ENCODE peak calls at places on chromosomes 12 and 14, in four cellular contexts. B is A549, M is neural progenitor cell, N is fibroblast of lung. H is an unnamed sample.

GRCh38 chr14:100219126-100219785 is 19.7 kb upstream of the YY1 start:
- DNase-seq in B (no peak), M (no peak), N (no peak), H (no peak)

GRCh38 chr14:24984846-24985589 is 64.9 kb downstream of the STXBP6 start:
- DNase-seq in B (no peak), M (no peak), N (peak; percentile 35), H (peak; percentile 19)

GRCh38 chr12:132541200-132541599 is 51.2 kb downstream of the FBRSL1 start:
- DNase-seq in B (no peak), M (no peak), N (no peak), H (no peak)

GRCh38 chr12:7144414-7145120 is 14.4 kb downstream of the CLSTN3 start:
- DNase-seq in B (peak; percentile 48), M (peak; percentile 43), N (peak; percentile 58), H (no peak)

GRCh38 chr14:84403585-84403984 is 1126.4 kb upstream of the FLRT2 start:
- DNase-seq in B (no peak), M (peak; percentile 87), N (no peak), H (no peak)

GRCh38 chr14:28242895-28243294 is 523.7 kb upstream of the FOXG1 start:
- DNase-seq in B (no peak), M (no peak), N (no peak), H (no peak)

GRCh38 chr12:78887008-78887407 is 22.4 kb downstream of the SYT1 start:
- DNase-seq in B (peak; percentile 87), M (no peak), N (peak; percentile 96), H (peak; percentile 47)

GRCh38 chr14:103008768-103009342 is 48.5 kb downstream of the CDC42BPB start:
- DNase-seq in B (no peak), M (no peak), N (no peak), H (no peak)

GRCh38 chr12:28130625-28131598 is 59.3 kb upstream of the CCDC91 start:
- DNase-seq in B (peak; percentile 91), M (no peak), N (peak; percentile 95), H (peak; percentile 58)

GRCh38 chr12:45402288-45402687 is 186.4 kb downstream of the ANO6 start:
- DNase-seq in B (no peak), M (no peak), N (peak; percentile 30), H (no peak)

GRCh38 chr14:97299661-97300060 is 502.5 kb downstream of the VRK1 start:
- DNase-seq in B (no peak), M (peak; percentile 55), N (no peak), H (no peak)

GRCh38 chr12:47020211-47020821 is 59.1 kb upstream of the PCED1B start:
- DNase-seq in B (no peak), M (no peak), N (no peak), H (no peak)

GRCh38 chr12:115872919-115873357 is 404.6 kb downstream of the MED13L start:
- DNase-seq in B (peak; percentile 41), M (no peak), N (no peak), H (peak; percentile 96)

GRCh38 chr12:62472472-62472871 is 5.8 kb downstream of the MON2 start:
- DNase-seq in B (no peak), M (peak; percentile 10), N (no peak), H (no peak)

GRCh38 chr12:105352049-105352448 is 21.6 kb downstream of the C12orf75 start:
- DNase-seq in B (no peak), M (no peak), N (no peak), H (no peak)

GRCh38 chr12:3655331-3655900 is 97.5 kb downstream of the CRACR2A start:
- DNase-seq in B (peak; percentile 19), M (peak; percentile 57), N (peak; percentile 3), H (no peak)

GRCh38 chr14:75275598-75275997 is 3.0 kb upstream of the FOS start:
- DNase-seq in B (no peak), M (no peak), N (no peak), H (peak; percentile 0)

GRCh38 chr12:95169368-95169767 is 47.9 kb downstream of the FGD6 start:
- DNase-seq in B (peak; percentile 89), M (peak; percentile 4), N (peak; percentile 67), H (peak; percentile 36)

GRCh38 chr12:26126340-26127284 is 1.8 kb upstream of the BHLHE41 start:
- DNase-seq in B (peak; percentile 80), M (peak; percentile 94), N (peak; percentile 76), H (peak; percentile 85)

GRCh38 chr12:45675534-45675933 is 54.0 kb upstream of the ARID2 start:
- DNase-seq in B (no peak), M (no peak), N (no peak), H (no peak)

DNA sequence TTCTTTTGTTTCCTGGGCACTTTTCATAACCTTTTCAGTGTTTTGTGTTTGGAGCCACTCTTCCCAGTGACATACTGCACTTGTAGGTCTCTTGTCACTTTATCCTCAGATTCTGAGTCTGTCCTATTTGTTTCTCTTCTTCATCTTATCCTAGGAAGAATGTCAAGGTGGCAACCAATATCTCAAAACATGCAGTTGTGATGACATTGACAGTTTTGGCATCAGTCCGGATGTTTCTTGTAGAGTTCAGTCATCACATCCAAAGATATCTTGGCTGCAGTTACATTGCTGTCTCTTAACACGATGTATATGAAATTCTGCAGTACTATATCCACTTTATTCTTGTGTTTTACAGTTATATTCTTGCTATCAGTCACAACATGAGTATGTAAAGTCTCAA is 6.4 kb downstream of the ADIPOR2 start:
- DNase-seq in B (no peak), M (no peak), N (no peak), H (no peak)
- H3K4me2 ChIP-seq in B (no peak overlapping the region), M (no peak overlapping the region), N (no peak overlapping the region), H (no peak overlapping the region)

GRCh38 chr14:68473794-68474193 is 319.1 kb downstream of the ZFP36L1 start:
- DNase-seq in B (peak; percentile 82), M (no peak), N (peak; percentile 65), H (no peak)
- H3K4me2 ChIP-seq in B (no peak overlapping the region), M (peak overlapping the region; percentile 5), N (no peak overlapping the region), H (no peak overlapping the region)

DNA sequence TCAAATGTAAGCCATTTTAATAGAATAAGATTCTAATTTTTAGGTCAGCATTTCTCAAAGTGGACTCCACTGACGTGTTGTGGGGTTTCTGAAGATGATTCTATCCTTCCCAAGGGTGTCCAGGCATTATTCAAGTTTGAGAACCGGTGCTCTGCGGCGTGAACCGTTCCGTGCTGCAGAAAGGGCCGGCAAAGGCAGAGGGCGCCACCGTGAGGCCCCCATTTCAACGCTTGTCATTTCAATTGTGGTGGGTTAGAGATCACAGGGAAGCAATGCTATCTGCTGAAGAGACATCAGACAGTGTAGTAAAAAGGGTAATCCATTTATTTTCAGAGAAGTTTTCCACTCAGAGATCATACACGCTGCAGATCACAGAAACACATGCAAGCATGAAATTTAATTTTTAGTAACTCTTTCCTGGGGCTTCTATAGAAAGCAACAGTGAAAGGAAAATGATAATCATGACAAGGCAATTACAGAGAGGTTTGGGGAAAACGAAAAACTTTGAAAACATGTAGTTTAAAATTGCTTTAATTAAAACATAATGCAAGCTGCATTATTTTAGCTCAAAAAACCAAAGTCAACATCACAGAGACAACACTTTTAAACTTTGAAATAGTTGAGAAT is 201.7 kb downstream of the EXOC5 start:
- DNase-seq in B (peak; percentile 52), M (peak; percentile 82), N (peak; percentile 3), H (peak; percentile 51)
- H3K4me2 ChIP-seq in B (peak overlapping the region; percentile 7), M (no peak overlapping the region), N (no peak overlapping the region), H (no peak overlapping the region)

DNA sequence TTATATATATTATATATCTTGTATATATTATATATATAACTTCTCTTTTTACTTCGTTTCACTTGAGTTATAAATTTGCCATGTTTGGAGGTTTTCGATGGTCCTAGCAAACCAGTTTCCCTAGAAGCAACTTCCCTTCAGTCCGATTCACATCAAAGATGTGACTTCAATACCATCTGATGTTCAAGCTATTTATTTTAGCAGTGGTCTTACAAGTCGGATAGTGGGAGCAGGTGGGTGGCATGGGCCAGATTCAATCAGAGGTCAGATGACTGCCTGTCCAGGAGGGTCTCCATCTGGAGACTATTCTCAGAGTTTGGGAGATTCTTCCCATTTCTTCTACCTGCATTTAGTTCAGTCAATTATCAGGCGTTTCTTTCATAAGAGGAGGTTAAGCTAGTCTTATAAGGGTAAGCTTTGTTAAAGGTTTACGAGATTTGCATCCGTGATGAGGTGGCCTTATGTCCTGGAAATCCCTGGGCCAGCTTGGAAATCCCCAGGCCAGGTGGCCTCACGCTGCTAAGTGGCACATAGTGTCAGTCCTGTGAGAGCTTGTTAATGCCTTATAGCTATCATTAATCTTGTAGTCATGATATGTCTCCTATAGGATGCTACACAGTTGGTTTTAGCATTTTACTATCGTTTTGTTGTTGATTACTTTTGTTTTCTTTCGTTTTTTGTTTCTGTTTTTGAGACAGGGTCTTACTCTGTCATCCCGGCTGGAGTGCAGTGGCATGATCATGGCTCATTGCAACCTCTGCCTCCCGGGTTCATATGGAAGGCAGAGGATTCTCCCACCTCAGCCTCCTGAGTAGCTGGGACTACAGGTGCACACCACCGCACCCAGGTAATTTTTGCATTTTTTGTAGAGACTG is 145.8 kb downstream of the BICD1 start:
- DNase-seq in B (no peak), M (peak; percentile 70), N (no peak), H (no peak)
- H3K4me2 ChIP-seq in B (no peak overlapping the region), M (peak overlapping the region; percentile 28), N (no peak overlapping the region), H (no peak overlapping the region)

DNA sequence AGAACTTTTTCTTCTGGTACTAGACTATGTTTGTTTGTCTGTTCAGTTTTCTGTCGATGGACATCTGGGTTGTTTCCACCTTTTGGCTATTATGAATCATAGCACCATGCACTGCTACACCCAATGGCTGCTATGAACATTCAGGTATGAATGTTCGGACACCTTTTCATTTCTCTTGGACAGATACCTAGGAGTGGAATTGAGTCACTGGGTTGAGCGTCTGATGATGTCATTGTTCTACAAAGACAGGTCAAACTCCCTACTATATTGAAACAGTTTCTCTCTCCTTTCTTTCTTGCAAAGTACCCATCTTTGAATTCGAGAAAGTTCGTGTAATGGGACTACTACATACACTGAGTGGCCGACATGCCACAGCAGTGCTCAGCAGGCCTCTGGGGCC is 44.7 kb downstream of the KCTD10 start:
- DNase-seq in B (no peak), M (no peak), N (no peak), H (peak; percentile 68)
- H3K4me2 ChIP-seq in B (peak overlapping the region; percentile 52), M (no peak overlapping the region), N (no peak overlapping the region), H (no peak overlapping the region)

DNA sequence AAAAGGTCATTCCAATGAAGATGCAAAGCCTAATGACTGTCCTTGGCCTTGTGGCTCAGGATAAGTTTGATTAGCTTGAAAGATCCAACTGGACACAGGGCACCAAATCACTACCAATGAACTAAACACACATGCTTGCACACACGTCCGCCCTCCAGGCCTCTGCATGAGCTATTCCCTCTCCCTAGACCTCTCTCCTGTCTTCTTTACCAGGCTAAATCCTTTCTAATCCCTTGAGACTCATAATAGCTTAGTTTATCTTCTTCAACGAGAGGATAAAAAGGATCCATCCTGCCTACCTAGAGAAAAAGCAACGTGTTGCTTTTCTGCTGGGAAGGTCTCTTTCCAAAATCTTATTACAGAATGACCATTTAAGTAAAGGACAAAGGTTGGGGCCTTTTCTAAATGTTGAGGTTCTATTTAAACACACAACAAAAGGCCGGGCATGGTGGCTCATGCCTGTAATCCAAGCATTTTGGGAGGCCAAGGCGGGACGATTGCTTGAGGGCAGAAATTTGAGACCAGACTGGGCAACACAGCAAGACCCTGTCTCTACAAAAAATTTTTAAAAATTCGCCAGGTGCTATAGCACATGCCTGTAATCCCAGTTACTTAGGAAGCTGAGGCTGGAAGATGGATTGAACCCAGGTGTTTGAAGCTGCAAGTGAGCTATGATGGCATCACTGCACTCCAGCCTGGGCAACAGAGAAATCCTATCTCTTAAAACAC is 22.4 kb downstream of the PXN start:
- DNase-seq in B (no peak), M (no peak), N (no peak), H (peak; percentile 36)
- H3K4me2 ChIP-seq in B (no peak overlapping the region), M (no peak overlapping the region), N (no peak overlapping the region), H (no peak overlapping the region)

H was measured in trophoblast cell.